ENCODE peak calls at places on chromosomes 11 and 22, in seven cellular contexts. K, O, N, D, B, Q and A are unnamed samples.

GRCh38 chr11:76738618-76739220 is 44.4 kb upstream of the TSKU start:
- DNase-seq in K (no peak), O (no peak), N (no peak), D (no peak), B (no peak), Q (no peak), A (no peak)

GRCh38 chr22:43867839-43868652 is 5.7 kb upstream of the SULT4A1 start:
- DNase-seq in K (no peak), O (peak), N (no peak), D (peak), B (no peak), Q (peak), A (peak)

GRCh38 chr22:50702821-50703725 is 30.4 kb downstream of the SHANK3 start:
- DNase-seq in K (no peak), O (no peak), N (no peak), D (no peak), B (no peak), Q (no peak), A (no peak)

GRCh38 chr22:50665738-50666137 is 6.9 kb upstream of the SHANK3 start:
- DNase-seq in K (no peak), O (no peak), N (no peak), D (no peak), B (no peak), Q (no peak), A (no peak)

GRCh38 chr11:117328414-117329010 is 858 bp downstream of the CEP164 start:
- DNase-seq in K (no peak), O (no peak), N (no peak), D (peak), B (no peak), Q (peak), A (no peak)

GRCh38 chr11:103488021-103488420 is 378.8 kb downstream of the DYNC2H1 start:
- DNase-seq in K (no peak), O (no peak), N (no peak), D (no peak), B (no peak), Q (peak), A (no peak)

GRCh38 chr11:88068848-88069554 is 106.2 kb downstream of the RAB38 start:
- DNase-seq in K (no peak), O (no peak), N (no peak), D (no peak), B (no peak), Q (no peak), A (no peak)

GRCh38 chr22:31497148-31497938 is 1.0 kb downstream of the SFI1 start:
- DNase-seq in K (no peak), O (no peak), N (no peak), D (no peak), B (no peak), Q (no peak), A (no peak)

GRCh38 chr11:1838077-1838425 is 730 bp upstream of the TNNI2 start:
- DNase-seq in K (no peak), O (no peak), N (no peak), D (no peak), B (no peak), Q (no peak), A (no peak)

GRCh38 chr11:2234963-2235362 is 35.4 kb downstream of the ASCL2 start:
- DNase-seq in K (no peak), O (no peak), N (no peak), D (no peak), B (no peak), Q (no peak), A (no peak)

GRCh38 chr11:32902089-32902665 is 9.6 kb downstream of the QSER1 start:
- DNase-seq in K (no peak), O (no peak), N (no peak), D (no peak), B (no peak), Q (no peak), A (peak)

GRCh38 chr11:66619080-66619554 is 2.7 kb downstream of the RBM14 start:
- DNase-seq in K (no peak), O (no peak), N (no peak), D (no peak), B (no peak), Q (peak), A (peak)

GRCh38 chr11:88701816-88702215 is 364.0 kb downstream of the GRM5 start:
- DNase-seq in K (no peak), O (no peak), N (no peak), D (no peak), B (no peak), Q (no peak), A (no peak)

GRCh38 chr11:93407777-93408401 is 77.3 kb downstream of the DEUP1 start:
- DNase-seq in K (no peak), O (no peak), N (no peak), D (peak), B (no peak), Q (peak), A (peak)

GRCh38 chr11:62269654-62270278 is at the start of gene SCGB2A2:
- DNase-seq in K (no peak), O (no peak), N (no peak), D (no peak), B (no peak), Q (peak), A (no peak)

GRCh38 chr11:15968461-15969130 is 387.8 kb downstream of the SOX6 start:
- DNase-seq in K (no peak), O (no peak), N (no peak), D (peak), B (no peak), Q (peak), A (no peak)

GRCh38 chr22:50169774-50170341 is 673 bp upstream of the PANX2 start:
- DNase-seq in K (no peak), O (no peak), N (no peak), D (peak), B (no peak), Q (no peak), A (no peak)

GRCh38 chr11:128563942-128564641 is 23.3 kb downstream of the ETS1 start:
- DNase-seq in K (no peak), O (no peak), N (peak), D (no peak), B (no peak), Q (no peak), A (no peak)

GRCh38 chr11:102111787-102112653 is 1.8 kb downstream of the YAP1 start:
- DNase-seq in K (no peak), O (no peak), N (no peak), D (no peak), B (peak), Q (peak), A (no peak)

GRCh38 chr11:99693941-99694492 is 673.3 kb downstream of the CNTN5 start:
- DNase-seq in K (no peak), O (peak), N (no peak), D (no peak), B (no peak), Q (peak), A (no peak)

GRCh38 chr11:64164392-64165312 is 1.3 kb downstream of the MACROD1 start:
- DNase-seq in K (no peak), O (no peak), N (no peak), D (peak), B (no peak), Q (no peak), A (peak)

GRCh38 chr22:24063986-24064385 is 52.9 kb downstream of the CABIN1 start:
- DNase-seq in K (no peak), O (no peak), N (no peak), D (no peak), B (peak), Q (no peak), A (no peak)

GRCh38 chr11:1260023-1260501 is 37.2 kb downstream of the MUC5B start:
- DNase-seq in K (no peak), O (no peak), N (no peak), D (peak), B (no peak), Q (peak), A (no peak)

GRCh38 chr22:36913431-36914382 is at the start of gene CSF2RB:
- DNase-seq in K (no peak), O (no peak), N (peak), D (peak), B (no peak), Q (no peak), A (peak)

GRCh38 chr22:37647928-37648327 is 8.5 kb downstream of the SH3BP1 start:
- DNase-seq in K (no peak), O (no peak), N (no peak), D (no peak), B (no peak), Q (no peak), A (no peak)

GRCh38 chr11:117614695-117615094 is 182.3 kb downstream of the DSCAML1 start:
- DNase-seq in K (no peak), O (no peak), N (no peak), D (no peak), B (no peak), Q (no peak), A (no peak)

GRCh38 chr22:39090426-39091064 is 6.5 kb upstream of the APOBEC3H start:
- DNase-seq in K (peak), O (no peak), N (no peak), D (no peak), B (no peak), Q (no peak), A (no peak)

GRCh38 chr22:46546466-46547178 is 9.2 kb upstream of the CELSR1 start:
- DNase-seq in K (no peak), O (no peak), N (no peak), D (no peak), B (no peak), Q (peak), A (no peak)

GRCh38 chr11:131767421-131767820 is 397.0 kb downstream of the NTM start:
- DNase-seq in K (no peak), O (no peak), N (no peak), D (no peak), B (no peak), Q (peak), A (no peak)

GRCh38 chr22:47361247-47361646 is 598.8 kb downstream of the TBC1D22A start:
- DNase-seq in K (no peak), O (no peak), N (no peak), D (no peak), B (no peak), Q (no peak), A (no peak)

GRCh38 chr11:67674442-67674871 is at the start of gene ALDH3B2:
- DNase-seq in K (no peak), O (no peak), N (no peak), D (no peak), B (no peak), Q (no peak), A (no peak)

GRCh38 chr22:20206709-20207215 is 55.9 kb upstream of the CCDC188 start:
- DNase-seq in K (no peak), O (no peak), N (no peak), D (peak), B (no peak), Q (peak), A (no peak)